ENCODE peak calls at places on chromosome 18, in five cellular contexts. L, Q, C, T and M are unnamed samples.

GRCh38 chr18:63708650-63709049 is 5.9 kb downstream of the SERPINB11 start:
- DNase-seq in L (peak; percentile 88), Q (peak; percentile 45), C (no peak), T (peak; percentile 3), M (no peak)

GRCh38 chr18:47050468-47050867 is 15.0 kb upstream of the ELOA2 start:
- DNase-seq in L (peak; percentile 49), Q (peak; percentile 73), C (peak; percentile 25), T (peak; percentile 68), M (no peak)

GRCh38 chr18:8381801-8382459 is 227.3 kb upstream of the RAB12 start:
- DNase-seq in L (no peak), Q (peak; percentile 78), C (no peak), T (peak; percentile 42), M (no peak)

GRCh38 chr18:28115149-28115550 is 61.8 kb downstream of the CDH2 start:
- DNase-seq in L (peak; percentile 99), Q (peak; percentile 80), C (no peak), T (peak; percentile 72), M (no peak)

GRCh38 chr18:40929389-40929788 is 1025.6 kb upstream of the PIK3C3 start:
- DNase-seq in L (no peak), Q (no peak), C (no peak), T (no peak), M (no peak)

GRCh38 chr18:56890632-56891031 is 239.5 kb downstream of the WDR7 start:
- DNase-seq in L (peak; percentile 86), Q (peak; percentile 88), C (no peak), T (peak; percentile 57), M (no peak)

GRCh38 chr18:8450013-8450412 is 159.2 kb upstream of the RAB12 start:
- DNase-seq in L (peak; percentile 34), Q (no peak), C (no peak), T (peak; percentile 5), M (no peak)

GRCh38 chr18:3578621-3579020 is 128.6 kb downstream of the TGIF1 start:
- DNase-seq in L (no peak), Q (no peak), C (no peak), T (no peak), M (no peak)

GRCh38 chr18:74282359-74283254 is 9.2 kb downstream of the CYB5A start:
- DNase-seq in L (no peak), Q (no peak), C (no peak), T (no peak), M (no peak)

GRCh38 chr18:2976218-2976617 is 36.7 kb downstream of the LPIN2 start:
- DNase-seq in L (no peak), Q (no peak), C (no peak), T (no peak), M (no peak)

GRCh38 chr18:35577045-35577848 is 4.3 kb upstream of the GALNT1 start:
- DNase-seq in L (peak; percentile 38), Q (no peak), C (no peak), T (no peak), M (no peak)

GRCh38 chr18:77105021-77105420 is 27.6 kb downstream of the MBP start:
- DNase-seq in L (no peak), Q (peak; percentile 43), C (no peak), T (no peak), M (no peak)

GRCh38 chr18:49168970-49169619 is 218.3 kb upstream of the SMAD7 start:
- DNase-seq in L (no peak), Q (no peak), C (no peak), T (no peak), M (peak; percentile 11)

GRCh38 chr18:63774511-63774910 is 707 bp upstream of the SERPINB7 start:
- DNase-seq in L (peak; percentile 37), Q (peak; percentile 9), C (no peak), T (no peak), M (no peak)

GRCh38 chr18:77015176-77015575 is 117.4 kb downstream of the MBP start:
- DNase-seq in L (no peak), Q (no peak), C (no peak), T (no peak), M (no peak)

GRCh38 chr18:78875998-78876650 is 103.5 kb upstream of the SALL3 start:
- DNase-seq in L (no peak), Q (no peak), C (no peak), T (no peak), M (no peak)

GRCh38 chr18:10872297-10872696 is 277.1 kb downstream of the PIEZO2 start:
- DNase-seq in L (no peak), Q (peak; percentile 47), C (peak; percentile 68), T (peak; percentile 32), M (no peak)

GRCh38 chr18:38940863-38941531 is 1375.4 kb upstream of the CELF4 start:
- DNase-seq in L (peak; percentile 95), Q (peak; percentile 0), C (no peak), T (peak; percentile 2), M (peak; percentile 54)

GRCh38 chr18:62841405-62841804 is 126.1 kb downstream of the PHLPP1 start:
- DNase-seq in L (no peak), Q (no peak), C (no peak), T (no peak), M (no peak)

GRCh38 chr18:12861637-12862036 is 22.4 kb downstream of the PTPN2 start:
- DNase-seq in L (no peak), Q (no peak), C (no peak), T (no peak), M (no peak)

GRCh38 chr18:46387426-46388131 is 269.4 kb downstream of the LOXHD1 start:
- DNase-seq in L (peak; percentile 41), Q (no peak), C (no peak), T (no peak), M (no peak)

GRCh38 chr18:68233043-68233442 is 481.9 kb downstream of the TMX3 start:
- DNase-seq in L (no peak), Q (no peak), C (no peak), T (no peak), M (no peak)